ENCODE peak calls at places on chromosomes 4 and X, in six cellular contexts. D is CD4-positive, alpha-beta T cell; F is CD8-positive, alpha-beta memory T cell; Z is tibial artery; K is right cardiac atrium; H is CD4-positive, CD25-positive, alpha-beta regulatory T cell. I is an unnamed sample.

GRCh38 chrX:45110494-45110893 is 90.2 kb downstream of the DIPK2B start:
- DNase-seq in H (no peak), F (no peak), D (no peak), Z (no peak), K (no peak), I (no peak)

GRCh38 chr4:37891221-37892159 is 606 bp downstream of the TBC1D1 start:
- DNase-seq in D (peak), F (peak), Z (peak), K (peak), H (peak), I (peak)

GRCh38 chr4:151962138-151962845 is 201.5 kb upstream of the GATB start:
- DNase-seq in H (no peak), F (no peak), D (no peak), Z (no peak), K (no peak), I (no peak)

GRCh38 chr4:38281416-38282071 is 321.3 kb downstream of the PTTG2 start:
- DNase-seq in Z (no peak), D (no peak), H (no peak), K (no peak), F (no peak), I (no peak)

GRCh38 chr4:140252144-140252741 is 98.3 kb upstream of the MAML3 start:
- DNase-seq in H (no peak), F (no peak), Z (no peak), K (peak), D (no peak), I (peak)

GRCh38 chrX:46628406-46629371 is 55.1 kb downstream of the CHST7 start:
- DNase-seq in D (no peak), Z (peak), F (no peak), K (peak), H (no peak), I (peak)

GRCh38 chrX:3603026-3603661 is 110.3 kb downstream of the PRKX start:
- DNase-seq in F (no peak), H (no peak), D (no peak), Z (no peak), K (no peak), I (no peak)

GRCh38 chr4:20760053-20760452 is 59.8 kb downstream of the PACRGL start:
- DNase-seq in F (no peak), Z (no peak), H (no peak), K (no peak), D (no peak), I (no peak)

GRCh38 chrX:38312436-38312835 is 14.9 kb downstream of the RPGR start:
- DNase-seq in D (no peak), Z (no peak), F (no peak), H (no peak), K (no peak), I (no peak)

GRCh38 chr4:141501931-141502330 is 134.5 kb upstream of the IL15 start:
- DNase-seq in F (no peak), Z (no peak), D (no peak), H (no peak), K (no peak), I (no peak)

GRCh38 chr4:138911903-138912713 is 103.5 kb upstream of the NOCT start:
- DNase-seq in H (no peak), Z (no peak), K (peak), D (no peak), F (no peak), I (no peak)

GRCh38 chrX:123976671-123977316 is 15.3 kb downstream of the STAG2 start:
- DNase-seq in F (no peak), H (no peak), K (no peak), Z (no peak), D (no peak), I (no peak)

GRCh38 chrX:139826065-139827044 is 106.5 kb downstream of the ATP11C start:
- DNase-seq in H (no peak), Z (peak), D (no peak), F (no peak), K (no peak), I (no peak)

GRCh38 chr4:175935016-175935661 is 123.1 kb upstream of the GPM6A start:
- DNase-seq in F (no peak), H (no peak), K (no peak), D (no peak), Z (no peak), I (no peak)

GRCh38 chrX:40085714-40086113 is 12.0 kb downstream of the BCOR start:
- DNase-seq in F (no peak), H (no peak), D (no peak), K (no peak), Z (no peak), I (no peak)
- H3K27ac ChIP-seq in F (no peak), H (no peak), D (no peak), K (peak), Z (peak), I (peak)

GRCh38 chr4:16196482-16197393 is 29.5 kb downstream of the TAPT1 start:
- DNase-seq in H (no peak), D (no peak), F (no peak), K (no peak), Z (no peak), I (no peak)
- H3K27ac ChIP-seq in H (no peak), D (no peak), F (no peak), K (no peak), Z (peak), I (peak)

DNA sequence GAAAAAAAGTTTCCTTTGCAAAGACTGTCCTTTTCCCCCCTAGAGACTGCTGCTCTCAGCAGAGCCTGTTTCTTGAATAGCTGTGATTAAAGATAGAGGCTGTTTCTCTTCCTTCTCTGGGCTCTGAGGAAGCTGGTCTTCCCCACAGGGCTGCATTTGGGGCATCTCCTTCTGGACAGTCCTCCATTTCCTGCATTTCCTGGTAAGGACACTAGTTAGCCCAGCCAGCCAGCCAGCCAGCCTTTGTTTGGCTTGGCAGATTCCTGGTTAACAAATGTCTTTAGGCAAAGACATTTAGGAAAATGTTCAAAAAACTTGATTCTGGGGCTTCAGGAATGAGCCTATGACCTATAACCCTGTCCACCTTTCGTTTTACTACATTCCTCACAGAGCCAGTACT is 34.0 kb upstream of the PLAC1 start:
- DNase-seq in H (no peak), D (no peak), K (no peak), Z (no peak), F (no peak), I (no peak)
- H3K27ac ChIP-seq in H (no peak), D (no peak), K (no peak), Z (no peak), F (no peak), I (no peak)

GRCh38 chr4:101122019-101122418 is 225.3 kb downstream of the PPP3CA start:
- DNase-seq in F (no peak), K (no peak), D (no peak), Z (no peak), H (no peak), I (no peak)

GRCh38 chr4:101125045-101125713 is 222.1 kb downstream of the PPP3CA start:
- DNase-seq in D (no peak), K (no peak), H (no peak), Z (no peak), F (no peak), I (no peak)

GRCh38 chr4:101126044-101126443 is 221.3 kb downstream of the PPP3CA start:
- DNase-seq in K (no peak), F (no peak), H (no peak), D (no peak), Z (no peak), I (no peak)

GRCh38 chr4:101127176-101127790 is 220.0 kb downstream of the PPP3CA start:
- DNase-seq in F (no peak), K (no peak), Z (no peak), H (no peak), D (no peak), I (no peak)

DNA sequence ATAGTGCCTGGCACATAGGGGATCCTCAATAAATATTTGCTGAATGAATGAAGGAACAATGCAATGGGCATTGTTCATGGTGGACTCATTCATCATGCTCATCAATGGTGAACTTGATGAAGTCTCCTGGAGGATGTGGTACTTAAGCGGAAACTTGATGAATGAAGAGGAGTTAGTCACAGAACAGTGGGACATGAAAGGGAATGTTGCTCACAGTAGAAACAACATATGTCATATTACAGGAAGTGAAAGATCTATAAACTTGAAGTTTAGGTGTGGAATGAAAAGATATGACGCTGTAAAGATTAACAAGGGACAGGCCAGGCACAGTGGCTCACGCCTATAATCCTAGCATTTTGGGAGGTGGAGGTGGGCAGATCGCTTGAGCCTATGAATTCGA is 224.1 kb downstream of the PPP3CA start:
- DNase-seq in Z (no peak), F (no peak), K (no peak), D (no peak), H (no peak), I (no peak)
- H3K27ac ChIP-seq in Z (no peak), F (no peak), K (no peak), D (no peak), H (no peak), I (no peak)

DNA sequence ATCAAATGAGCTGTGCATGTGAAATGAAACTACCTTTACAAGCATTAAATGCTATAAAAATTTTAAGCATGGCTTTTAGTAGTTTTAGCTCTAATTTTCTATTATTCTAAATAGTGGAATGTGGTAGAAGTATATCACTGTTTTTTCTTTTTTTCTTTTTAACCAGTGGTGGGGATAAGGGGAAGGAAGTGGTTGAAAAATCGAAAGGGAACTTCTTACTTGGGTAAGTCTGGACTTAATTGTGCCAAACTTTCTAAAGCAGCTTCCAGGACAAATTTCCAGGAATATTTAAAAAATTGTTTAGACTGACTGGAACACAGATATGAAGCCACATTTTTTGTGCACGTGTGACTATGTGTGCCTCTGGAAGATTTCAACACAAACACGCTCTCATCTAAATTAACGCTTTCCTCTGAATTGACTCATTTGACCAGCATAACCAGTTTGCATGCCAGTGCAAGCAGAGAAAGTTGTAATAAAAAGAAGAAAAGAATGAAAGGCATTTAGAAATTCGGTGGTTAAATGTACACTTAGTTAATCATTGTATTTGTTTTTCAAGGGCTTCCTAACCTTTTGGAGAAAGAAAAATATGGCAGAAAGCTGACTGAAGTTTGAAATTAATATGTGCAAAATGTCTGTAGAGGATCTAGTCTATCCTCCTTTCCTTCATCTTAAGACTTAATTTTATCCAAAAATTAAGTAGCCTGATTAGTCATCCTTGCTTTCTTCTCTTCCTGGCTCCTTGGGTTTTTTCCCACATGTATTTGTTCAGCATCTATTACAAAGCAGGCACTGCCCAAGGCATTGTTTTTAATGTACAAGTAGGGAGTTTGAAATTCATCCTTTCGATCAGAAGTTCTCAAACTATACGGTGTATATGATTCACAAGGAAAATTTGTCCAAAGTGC is 18.9 kb upstream of the YTHDC1 start:
- DNase-seq in K (no peak), H (no peak), F (no peak), D (no peak), Z (no peak), I (no peak)
- H3K27ac ChIP-seq in K (no peak), H (no peak), F (no peak), D (no peak), Z (no peak), I (no peak)

DNA sequence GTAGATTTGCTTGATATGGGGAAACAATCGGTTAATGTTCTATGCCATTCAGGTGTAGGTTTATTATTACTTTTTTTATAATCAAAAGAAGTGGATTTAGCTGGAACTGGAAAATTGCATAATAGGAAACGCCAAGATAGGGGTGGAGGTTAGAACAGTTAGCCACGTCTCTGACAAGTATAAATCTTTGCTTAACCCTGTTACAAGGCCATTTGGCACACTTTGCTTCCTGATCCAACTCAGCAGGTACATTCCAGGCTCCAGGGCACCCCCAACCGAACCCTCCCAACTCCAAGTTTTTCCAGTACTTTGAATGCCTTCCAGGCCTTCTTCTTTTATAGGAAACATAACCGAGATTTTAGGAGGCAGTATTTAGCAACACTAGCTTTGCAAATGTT is 50.7 kb upstream of the ACSL4 start:
- DNase-seq in F (no peak), K (peak), D (no peak), H (no peak), Z (no peak), I (peak)
- H3K27ac ChIP-seq in F (no peak), K (no peak), D (no peak), H (no peak), Z (peak), I (no peak)

GRCh38 chr4:3107271-3108185 is 33.0 kb downstream of the HTT start:
- DNase-seq in H (no peak), K (peak), F (no peak), Z (peak), D (no peak), I (no peak)
- H3K27ac ChIP-seq in H (peak), K (peak), F (no peak), Z (peak), D (no peak), I (no peak)

DNA sequence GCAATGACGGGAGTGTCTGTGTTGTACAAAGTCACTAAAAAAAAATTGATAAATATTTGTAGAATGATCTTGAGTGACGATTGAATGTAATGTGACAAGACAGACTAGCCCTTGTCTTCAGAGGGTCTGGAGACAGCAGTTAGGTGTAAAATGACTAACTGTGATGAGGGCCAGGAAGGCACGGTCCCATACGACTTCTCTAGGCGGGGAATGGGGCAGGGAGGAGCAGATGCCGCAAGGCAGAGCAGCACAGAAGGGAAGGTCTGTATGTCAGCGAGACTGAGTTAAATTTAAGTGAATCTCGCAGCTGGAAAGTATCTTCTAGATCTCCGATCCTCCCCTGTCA is 405 bp downstream of the CENPE start:
- DNase-seq in Z (no peak), K (no peak), F (no peak), D (no peak), H (no peak), I (no peak)
- H3K27ac ChIP-seq in Z (peak), K (no peak), F (peak), D (peak), H (peak), I (no peak)

DNA sequence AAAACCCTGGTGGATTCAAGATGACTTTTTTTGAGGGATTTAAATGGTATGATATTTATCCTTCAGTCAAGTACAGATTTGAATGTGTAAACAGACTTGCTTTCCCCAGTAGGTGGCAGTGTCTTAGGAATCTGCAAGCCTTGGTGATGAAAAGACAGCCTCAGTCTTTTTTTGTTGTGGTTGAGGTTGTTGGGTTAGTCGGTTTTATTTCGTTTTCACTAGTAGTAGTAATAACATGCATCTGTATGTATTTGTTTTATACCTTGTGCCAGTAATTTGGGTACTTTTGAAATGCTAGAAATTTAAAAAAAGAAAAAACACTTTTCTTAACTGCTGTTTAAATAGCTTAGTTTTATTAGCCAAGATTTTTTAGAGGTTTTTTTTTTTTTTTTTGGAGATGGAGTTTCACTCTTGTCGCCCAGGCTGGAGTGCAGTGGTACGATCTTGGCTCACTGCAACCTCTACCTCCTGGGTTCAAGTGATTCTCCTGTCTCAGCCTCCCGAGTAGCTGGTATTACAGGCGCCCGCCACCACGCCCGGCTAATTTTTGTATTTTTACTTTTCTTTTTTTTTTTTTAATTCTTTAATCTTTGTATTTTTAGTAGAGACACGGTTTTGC is 39.2 kb downstream of the COPS4 start:
- DNase-seq in K (no peak), D (no peak), Z (no peak), H (peak), F (peak), I (peak)
- H3K27ac ChIP-seq in K (no peak), D (no peak), Z (no peak), H (no peak), F (no peak), I (no peak)